ENCODE peak calls at places on chromosomes 4 and X, in seven cellular contexts. O, U, G, N, I, L and Y are unnamed samples.

GRCh38 chrX:39458779-39459178 is 639.0 kb downstream of the BCOR start:
- DNase-seq in I (no peak), L (no peak), U (no peak), O (no peak), G (no peak), N (no peak), Y (no peak)

GRCh38 chr4:140103676-140104075 is 50.3 kb downstream of the MAML3 start:
- DNase-seq in L (peak; percentile 23), G (peak; percentile 87), O (no peak), I (no peak), N (no peak), U (no peak), Y (peak; percentile 30)

GRCh38 chrX:155694649-155695048 is 81.9 kb upstream of the TMLHE start:
- DNase-seq in I (no peak), U (no peak), G (no peak), O (no peak), N (no peak), L (no peak), Y (no peak)

GRCh38 chr4:38924266-38924827 is 56.7 kb downstream of the FAM114A1 start:
- DNase-seq in L (no peak), I (no peak), O (no peak), N (no peak), G (no peak), U (no peak), Y (no peak)

GRCh38 chr4:13706130-13706529 is 78.6 kb upstream of the BOD1L1 start:
- DNase-seq in O (no peak), L (no peak), U (no peak), N (no peak), I (peak; percentile 3), G (no peak), Y (no peak)

GRCh38 chrX:3451566-3451965 is 105.1 kb upstream of the MXRA5 start:
- DNase-seq in L (no peak), N (peak; percentile 64), I (no peak), G (no peak), U (no peak), O (no peak), Y (peak; percentile 67)

GRCh38 chr4:60366661-60367060 is 833.5 kb upstream of the ADGRL3 start:
- DNase-seq in I (no peak), O (no peak), U (no peak), N (no peak), L (no peak), G (no peak), Y (no peak)

GRCh38 chrX:20515841-20516461 is 249.2 kb upstream of the RPS6KA3 start:
- DNase-seq in L (peak; percentile 44), I (no peak), U (peak; percentile 8), O (no peak), N (no peak), G (peak; percentile 28), Y (no peak)

GRCh38 chrX:14073561-14073960 is 43.9 kb upstream of the GEMIN8 start:
- DNase-seq in N (no peak), U (no peak), O (no peak), G (no peak), L (peak; percentile 6), I (no peak), Y (no peak)

GRCh38 chrX:103531002-103531401 is 11.7 kb upstream of the RAB40A start:
- DNase-seq in N (no peak), U (no peak), I (no peak), L (peak; percentile 48), O (no peak), G (no peak), Y (no peak)

GRCh38 chr4:165204462-165204830 is 2.9 kb upstream of the KLHL2 start:
- DNase-seq in L (peak; percentile 23), O (no peak), N (no peak), U (no peak), G (no peak), I (no peak), Y (no peak)